ENCODE peak calls at places on chromosomes 1 and 21, in eight cellular contexts. U is HFF-Myc, Z is A549, D is retinal pigment epithelial cell, B is lower leg skin, W is fibroblast of lung, V is GM12865, P is left lung. I is an unnamed sample.

GRCh38 chr1:207430602-207431001 is 23.5 kb upstream of the CR2 start:
- DNase-seq in U (no peak), Z (no peak), D (no peak), B (no peak), W (no peak), V (peak; percentile 65), P (no peak), I (peak; percentile 41)

GRCh38 chr1:192580351-192580962 is 4.9 kb downstream of the RGS1 start:
- DNase-seq in U (peak; percentile 56), Z (peak; percentile 64), D (no peak), B (no peak), W (peak; percentile 85), V (peak; percentile 66), P (no peak), I (peak; percentile 54)

GRCh38 chr1:225596152-225596551 is 56.8 kb downstream of the ENAH start:
- DNase-seq in U (no peak), Z (no peak), D (no peak), B (no peak), W (no peak), V (no peak), P (no peak), I (no peak)

GRCh38 chr1:201714542-201715276 is 114.2 kb upstream of the IPO9 start:
- DNase-seq in U (peak; percentile 99), Z (peak; percentile 97), D (peak; percentile 99), B (peak; percentile 95), W (peak; percentile 100), V (no peak), P (peak; percentile 90), I (no peak)

GRCh38 chr1:51642739-51643142 is 25.8 kb downstream of the OSBPL9 start:
- DNase-seq in U (peak; percentile 53), Z (no peak), D (peak; percentile 63), B (peak; percentile 43), W (peak; percentile 97), V (no peak), P (no peak), I (no peak)

GRCh38 chr1:237938553-237938952 is 47.8 kb upstream of the ZP4 start:
- DNase-seq in U (no peak), Z (peak; percentile 28), D (no peak), B (no peak), W (no peak), V (peak; percentile 18), P (no peak), I (peak; percentile 70)

GRCh38 chr1:161440312-161440894 is 64.9 kb upstream of the FCGR2A start:
- DNase-seq in U (no peak), Z (peak; percentile 89), D (peak; percentile 8), B (no peak), W (peak; percentile 51), V (peak; percentile 90), P (peak; percentile 53), I (peak; percentile 88)

GRCh38 chr1:220990417-220991337 is 111.4 kb downstream of the HLX start:
- DNase-seq in U (peak; percentile 62), Z (peak; percentile 30), D (no peak), B (no peak), W (peak; percentile 81), V (no peak), P (no peak), I (no peak)

GRCh38 chr1:155645648-155646047 is 35.6 kb downstream of the MSTO1 start:
- DNase-seq in U (no peak), Z (no peak), D (peak; percentile 8), B (no peak), W (no peak), V (no peak), P (no peak), I (no peak)

GRCh38 chr1:98661544-98662353 is at the start of gene SNX7:
- DNase-seq in U (no peak), Z (peak; percentile 70), D (peak; percentile 28), B (peak; percentile 65), W (peak; percentile 68), V (no peak), P (peak; percentile 89), I (no peak)

GRCh38 chr1:182404764-182405163 is 4.3 kb upstream of the TEDDM1 start:
- DNase-seq in U (no peak), Z (no peak), D (no peak), B (no peak), W (no peak), V (no peak), P (no peak), I (peak; percentile 49)

GRCh38 chr1:156795787-156796186 is 20.9 kb downstream of the SH2D2A start:
- DNase-seq in U (no peak), Z (no peak), D (no peak), B (no peak), W (no peak), V (no peak), P (no peak), I (no peak)

GRCh38 chr1:51236548-51237312 is 657 bp downstream of the RNF11 start:
- DNase-seq in U (no peak), Z (no peak), D (no peak), B (peak; percentile 43), W (peak; percentile 52), V (peak; percentile 26), P (peak; percentile 57), I (peak; percentile 64)

GRCh38 chr1:67317803-67318202 is 10.1 kb downstream of the IL12RB2 start:
- DNase-seq in U (no peak), Z (no peak), D (no peak), B (no peak), W (no peak), V (no peak), P (no peak), I (no peak)

GRCh38 chr1:67316180-67316902 is 8.7 kb downstream of the IL12RB2 start:
- DNase-seq in U (no peak), Z (no peak), D (no peak), B (no peak), W (no peak), V (no peak), P (no peak), I (no peak)

GRCh38 chr1:67313934-67314671 is 6.4 kb downstream of the IL12RB2 start:
- DNase-seq in U (no peak), Z (no peak), D (no peak), B (no peak), W (no peak), V (no peak), P (no peak), I (no peak)

GRCh38 chr1:67314696-67315095 is 7.0 kb downstream of the IL12RB2 start:
- DNase-seq in U (no peak), Z (no peak), D (no peak), B (no peak), W (no peak), V (peak; percentile 47), P (no peak), I (no peak)

DNA sequence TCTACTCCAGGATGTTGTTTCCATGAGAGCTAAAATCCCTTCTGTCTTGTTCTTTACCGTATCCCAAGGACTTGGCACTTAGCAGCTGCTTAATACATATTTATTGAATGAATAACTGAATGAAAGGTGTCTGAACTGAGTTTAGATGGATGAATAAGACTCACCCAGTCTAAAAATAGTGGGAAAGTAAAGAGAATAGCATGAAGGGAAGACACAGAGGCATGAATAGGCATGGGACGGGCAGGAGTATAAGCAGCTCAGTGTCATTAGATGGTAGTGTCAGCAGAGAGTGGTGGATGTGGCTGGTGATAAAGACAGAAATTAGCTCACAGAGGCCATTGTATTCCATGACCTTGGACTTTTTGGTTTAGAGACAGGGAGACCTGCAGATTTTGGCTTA is 9.2 kb downstream of the IL12RB2 start:
- DNase-seq in U (no peak), Z (no peak), D (no peak), B (no peak), W (no peak), V (no peak), P (no peak), I (no peak)
- H3K4me3 ChIP-seq in U (no peak overlapping the region), Z (no peak overlapping the region), D (no peak overlapping the region), B (no peak overlapping the region), W (no peak overlapping the region), V (no peak overlapping the region), P (no peak overlapping the region), I (no peak overlapping the region)

GRCh38 chr1:148317288-148317985 is 165.4 kb upstream of the NBPF11 start:
- DNase-seq in U (no peak), Z (no peak), D (no peak), B (no peak), W (no peak), V (no peak), P (no peak), I (no peak)
- H3K4me3 ChIP-seq in U (no peak overlapping the region), Z (no peak overlapping the region), D (peak overlapping the region; percentile 14), B (no peak overlapping the region), W (no peak overlapping the region), V (no peak overlapping the region), P (no peak overlapping the region), I (no peak overlapping the region)

GRCh38 chr1:180609643-180610555 is 21.9 kb upstream of the XPR1 start:
- DNase-seq in U (no peak), Z (no peak), D (no peak), B (no peak), W (peak; percentile 51), V (no peak), P (no peak), I (no peak)
- H3K4me3 ChIP-seq in U (no peak overlapping the region), Z (no peak overlapping the region), D (no peak overlapping the region), B (no peak overlapping the region), W (no peak overlapping the region), V (no peak overlapping the region), P (no peak overlapping the region), I (no peak overlapping the region)

GRCh38 chr21:29233611-29234540 is 64.8 kb upstream of the BACH1 start:
- DNase-seq in U (no peak), Z (no peak), D (no peak), B (no peak), W (no peak), V (peak; percentile 91), P (no peak), I (no peak)
- H3K4me3 ChIP-seq in U (no peak overlapping the region), Z (no peak overlapping the region), D (no peak overlapping the region), B (no peak overlapping the region), W (no peak overlapping the region), V (no peak overlapping the region), P (no peak overlapping the region), I (no peak overlapping the region)

GRCh38 chr1:232549998-232550397 is 79.9 kb downstream of the SIPA1L2 start:
- DNase-seq in U (no peak), Z (no peak), D (no peak), B (no peak), W (no peak), V (no peak), P (no peak), I (no peak)

GRCh38 chr1:232551281-232551835 is 78.6 kb downstream of the SIPA1L2 start:
- DNase-seq in U (no peak), Z (no peak), D (no peak), B (no peak), W (no peak), V (no peak), P (no peak), I (no peak)

GRCh38 chr1:232548651-232549050 is 81.3 kb downstream of the SIPA1L2 start:
- DNase-seq in U (no peak), Z (no peak), D (no peak), B (no peak), W (no peak), V (no peak), P (no peak), I (no peak)

GRCh38 chr1:232543194-232543593 is 86.7 kb downstream of the SIPA1L2 start:
- DNase-seq in U (no peak), Z (no peak), D (no peak), B (no peak), W (no peak), V (no peak), P (no peak), I (no peak)

GRCh38 chr1:232547938-232548484 is 81.9 kb downstream of the SIPA1L2 start:
- DNase-seq in U (no peak), Z (no peak), D (no peak), B (no peak), W (no peak), V (no peak), P (no peak), I (no peak)
- H3K4me3 ChIP-seq in U (no peak overlapping the region), Z (no peak overlapping the region), D (no peak overlapping the region), B (no peak overlapping the region), W (no peak overlapping the region), V (no peak overlapping the region), P (no peak overlapping the region), I (no peak overlapping the region)

I was measured in Karpas-422.